ENCODE peak calls at places on chromosomes 3 and 15, in eight cellular contexts. A is foreskin fibroblast; Y is astrocyte; C is stimulated activated CD4-positive, alpha-beta T cell treated with anti-CD3 and anti-CD28 coated beads, Interleukin-1b, Interleukin-23, amount 100 ng/mL, for 4 hours; O is aorta; M is stimulated activated naive CD4-positive, alpha-beta T cell; E is NAMALWA; P is T-helper 9 cell. I is an unnamed sample.

GRCh38 chr3:140931801-140932200 is 9.8 kb upstream of the SLC25A36 start:
- DNase-seq in P (no peak), A (peak; percentile 27), C (no peak), M (no peak), E (no peak), O (no peak), Y (peak; percentile 20), I (no peak)

GRCh38 chr3:173588547-173588946 is 191.0 kb downstream of the NLGN1 start:
- DNase-seq in A (no peak), M (no peak), E (no peak), C (no peak), P (no peak), O (no peak), Y (no peak), I (no peak)

GRCh38 chr15:90677807-90678790 is 39.0 kb upstream of the BLM start:
- DNase-seq in P (no peak), M (peak; percentile 75), C (no peak), A (no peak), E (no peak), O (no peak), Y (no peak), I (no peak)

GRCh38 chr3:196388946-196389345 is 43.3 kb downstream of the UBXN7 start:
- DNase-seq in A (peak; percentile 42), C (no peak), O (no peak), M (no peak), P (no peak), E (no peak), Y (peak; percentile 20), I (no peak)

GRCh38 chr15:84598250-84598649 is 2.6 kb upstream of the ZSCAN2 start:
- DNase-seq in M (peak; percentile 67), C (no peak), O (no peak), Y (no peak), P (no peak), A (peak; percentile 6), E (peak; percentile 85), I (peak; percentile 77)

GRCh38 chr3:39166134-39166710 is 12.8 kb upstream of the CSRNP1 start:
- DNase-seq in E (no peak), P (no peak), Y (peak; percentile 89), A (peak; percentile 92), M (no peak), C (no peak), O (no peak), I (no peak)

GRCh38 chr3:183291511-183292031 is 38.5 kb downstream of the B3GNT5 start:
- DNase-seq in C (no peak), M (no peak), P (no peak), A (peak; percentile 56), Y (peak; percentile 75), E (no peak), O (no peak), I (no peak)

GRCh38 chr15:63046927-63047760 is 4.6 kb downstream of the TPM1 start:
- DNase-seq in C (no peak), P (no peak), A (peak; percentile 10), M (no peak), Y (no peak), E (peak; percentile 4), O (no peak), I (no peak)

GRCh38 chr15:53128652-53129051 is 338.5 kb upstream of the ONECUT1 start:
- DNase-seq in C (no peak), A (no peak), O (no peak), E (no peak), Y (no peak), M (no peak), P (no peak), I (no peak)

GRCh38 chr3:185688808-185689207 is 102.7 kb downstream of the SENP2 start:
- DNase-seq in O (no peak), E (no peak), Y (peak; percentile 98), A (peak; percentile 99), C (no peak), P (no peak), M (no peak), I (no peak)

GRCh38 chr3:42685891-42686820 is 819 bp downstream of the KLHL40 start:
- DNase-seq in E (no peak), P (no peak), M (no peak), Y (no peak), A (peak; percentile 49), C (no peak), O (peak; percentile 49), I (no peak)

GRCh38 chr15:90873998-90874605 is 5.7 kb downstream of the FURIN start:
- DNase-seq in O (no peak), Y (no peak), A (peak; percentile 41), E (no peak), M (no peak), C (no peak), P (no peak), I (no peak)

GRCh38 chr15:51111061-51111460 is 16.4 kb upstream of the TNFAIP8L3 start:
- DNase-seq in Y (no peak), O (no peak), P (no peak), A (peak; percentile 55), E (no peak), M (no peak), C (no peak), I (no peak)

GRCh38 chr3:94069242-94069813 is 6.5 kb downstream of the NSUN3 start:
- DNase-seq in Y (peak; percentile 3), P (no peak), A (peak; percentile 34), E (peak; percentile 42), C (no peak), O (no peak), M (peak; percentile 33), I (no peak)

GRCh38 chr3:155553800-155554199 is 191.1 kb downstream of the PLCH1 start:
- DNase-seq in M (no peak), Y (no peak), A (no peak), E (peak; percentile 69), P (no peak), O (no peak), C (no peak), I (no peak)

GRCh38 chr3:167653750-167654149 is at the start of gene WDR49:
- DNase-seq in C (no peak), O (no peak), P (no peak), M (no peak), A (no peak), Y (no peak), E (peak; percentile 41), I (no peak)

GRCh38 chr3:151838574-151839312 is 24.8 kb downstream of the AADAC start:
- DNase-seq in E (peak; percentile 87), C (no peak), A (peak; percentile 92), Y (peak; percentile 67), P (no peak), O (no peak), M (peak; percentile 32), I (no peak)

GRCh38 chr3:194237110-194237509 is 101.2 kb downstream of the HES1 start:
- DNase-seq in C (no peak), E (no peak), P (no peak), O (no peak), Y (no peak), A (no peak), M (no peak), I (no peak)